ENCODE peak calls at places on chromosomes 2 and 18, in ten cellular contexts. H, I, E, X, M, G, J, B, Z and R are unnamed samples.

GRCh38 chr2:155983850-155984249 is 348.7 kb downstream of the NR4A2 start:
- DNase-seq in H (no peak), I (no peak), E (no peak), X (no peak), M (no peak), G (no peak), J (no peak), B (no peak), Z (no peak), R (no peak)

GRCh38 chr2:178677599-178677998 is 129.6 kb downstream of the TTN start:
- DNase-seq in H (no peak), I (no peak), E (no peak), X (no peak), M (no peak), G (no peak), J (no peak), B (no peak), Z (no peak), R (no peak)

GRCh38 chr2:189014426-189015138 is 40.4 kb downstream of the COL3A1 start:
- DNase-seq in H (no peak), I (no peak), E (peak), X (no peak), M (no peak), G (no peak), J (no peak), B (no peak), Z (no peak), R (no peak)

GRCh38 chr2:218858138-218858445 is 1.5 kb upstream of the WNT6 start:
- DNase-seq in H (no peak), I (no peak), E (no peak), X (peak), M (no peak), G (no peak), J (no peak), B (no peak), Z (no peak), R (no peak)

GRCh38 chr18:77114564-77115391 is 17.8 kb downstream of the MBP start:
- DNase-seq in H (peak), I (no peak), E (peak), X (peak), M (peak), G (peak), J (peak), B (peak), Z (peak), R (peak)

GRCh38 chr2:128367601-128368359 is 49.1 kb upstream of the HS6ST1 start:
- DNase-seq in H (no peak), I (no peak), E (no peak), X (peak), M (no peak), G (no peak), J (no peak), B (no peak), Z (no peak), R (no peak)

GRCh38 chr2:180394305-180394704 is 387.2 kb upstream of the CWC22 start:
- DNase-seq in H (no peak), I (no peak), E (no peak), X (no peak), M (no peak), G (no peak), J (no peak), B (no peak), Z (no peak), R (no peak)

GRCh38 chr2:145599761-145600160 is 1079.8 kb upstream of the ZEB2 start:
- DNase-seq in H (no peak), I (no peak), E (no peak), X (no peak), M (no peak), G (no peak), J (no peak), B (no peak), Z (no peak), R (no peak)

GRCh38 chr2:217622205-217622621 is 380.6 kb downstream of the TNS1 start:
- DNase-seq in H (no peak), I (no peak), E (peak), X (no peak), M (no peak), G (no peak), J (peak), B (no peak), Z (no peak), R (no peak)

GRCh38 chr2:167294775-167295140 is 406.5 kb downstream of the XIRP2 start:
- DNase-seq in H (no peak), I (no peak), E (peak), X (no peak), M (no peak), G (no peak), J (no peak), B (no peak), Z (no peak), R (no peak)

GRCh38 chr18:12857215-12857924 is 26.7 kb downstream of the PTPN2 start:
- DNase-seq in H (no peak), I (no peak), E (no peak), X (no peak), M (peak), G (no peak), J (no peak), B (no peak), Z (no peak), R (no peak)

GRCh38 chr2:26975656-26976055 is 5.2 kb downstream of the MAPRE3 start:
- DNase-seq in H (no peak), I (no peak), E (no peak), X (no peak), M (no peak), G (no peak), J (no peak), B (no peak), Z (no peak), R (no peak)

GRCh38 chr18:2985628-2986027 is 27.3 kb downstream of the LPIN2 start:
- DNase-seq in H (no peak), I (no peak), E (peak), X (no peak), M (peak), G (no peak), J (no peak), B (no peak), Z (no peak), R (no peak)

GRCh38 chr18:21300616-21301200 is 58.7 kb downstream of the GREB1L start:
- DNase-seq in H (no peak), I (no peak), E (peak), X (no peak), M (no peak), G (no peak), J (no peak), B (no peak), Z (no peak), R (no peak)

GRCh38 chr2:205024822-205025518 is 479.7 kb downstream of the PARD3B start:
- DNase-seq in H (peak), I (peak), E (peak), X (no peak), M (no peak), G (peak), J (no peak), B (no peak), Z (no peak), R (peak)

GRCh38 chr2:653645-654425 is 23.4 kb downstream of the TMEM18 start:
- DNase-seq in H (no peak), I (no peak), E (no peak), X (no peak), M (no peak), G (no peak), J (no peak), B (no peak), Z (no peak), R (peak)

GRCh38 chr18:331231-331771 is 63.5 kb upstream of the THOC1 start:
- DNase-seq in H (no peak), I (no peak), E (peak), X (no peak), M (no peak), G (no peak), J (no peak), B (no peak), Z (no peak), R (no peak)

GRCh38 chr2:157696036-157696435 is 67.4 kb upstream of the ACVR1C start:
- DNase-seq in H (no peak), I (no peak), E (no peak), X (no peak), M (no peak), G (no peak), J (no peak), B (no peak), Z (no peak), R (no peak)

GRCh38 chr2:27039426-27039825 is 6.7 kb downstream of the TMEM214 start:
- DNase-seq in H (no peak), I (no peak), E (no peak), X (no peak), M (no peak), G (no peak), J (no peak), B (no peak), Z (no peak), R (no peak)

GRCh38 chr18:13835202-13835601 is 11.3 kb downstream of the MC5R start:
- DNase-seq in H (no peak), I (no peak), E (no peak), X (no peak), M (no peak), G (no peak), J (no peak), B (no peak), Z (no peak), R (no peak)

GRCh38 chr2:27409321-27410073 is at the start of gene PPM1G:
- DNase-seq in H (peak), I (peak), E (peak), X (peak), M (peak), G (peak), J (peak), B (peak), Z (peak), R (peak)

GRCh38 chr2:230666885-230667712 is 45.5 kb upstream of the CAB39 start:
- DNase-seq in H (no peak), I (no peak), E (peak), X (no peak), M (peak), G (no peak), J (no peak), B (no peak), Z (no peak), R (no peak)

GRCh38 chr2:240990726-240991377 is 7.6 kb upstream of the SNED1 start:
- DNase-seq in H (no peak), I (no peak), E (no peak), X (peak), M (no peak), G (no peak), J (no peak), B (no peak), Z (no peak), R (peak)

GRCh38 chr2:149727927-149728326 is 140.4 kb upstream of the MMADHC start:
- DNase-seq in H (no peak), I (no peak), E (no peak), X (no peak), M (no peak), G (no peak), J (no peak), B (no peak), Z (no peak), R (no peak)

GRCh38 chr2:116980354-116980753 is 834.1 kb upstream of the DDX18 start:
- DNase-seq in H (no peak), I (no peak), E (no peak), X (no peak), M (no peak), G (no peak), J (no peak), B (no peak), Z (no peak), R (no peak)

GRCh38 chr18:74551936-74552555 is 17.7 kb downstream of the CNDP1 start:
- DNase-seq in H (peak), I (peak), E (peak), X (peak), M (peak), G (peak), J (peak), B (peak), Z (peak), R (peak)

GRCh38 chr2:88171966-88172365 is 1.8 kb downstream of the THNSL2 start:
- DNase-seq in H (no peak), I (no peak), E (no peak), X (no peak), M (no peak), G (no peak), J (no peak), B (no peak), Z (no peak), R (no peak)

GRCh38 chr18:10543277-10543676 is 17.4 kb downstream of the NAPG start:
- DNase-seq in H (no peak), I (no peak), E (peak), X (no peak), M (no peak), G (no peak), J (no peak), B (no peak), Z (no peak), R (no peak)

GRCh38 chr2:43327119-43327518 is 100.7 kb upstream of the ZFP36L2 start:
- DNase-seq in H (no peak), I (no peak), E (no peak), X (no peak), M (peak), G (no peak), J (no peak), B (no peak), Z (no peak), R (no peak)

GRCh38 chr2:231601356-231602229 is 8.9 kb downstream of the TEX44 start:
- DNase-seq in H (peak), I (peak), E (peak), X (peak), M (no peak), G (peak), J (peak), B (peak), Z (peak), R (peak)

GRCh38 chr2:70939001-70939846 is 3.5 kb downstream of the ATP6V1B1 start:
- DNase-seq in H (no peak), I (no peak), E (no peak), X (peak), M (no peak), G (no peak), J (no peak), B (no peak), Z (no peak), R (no peak)

GRCh38 chr2:86105252-86105968 is at the start of gene POLR1A:
- DNase-seq in H (peak), I (peak), E (peak), X (peak), M (peak), G (peak), J (peak), B (peak), Z (peak), R (peak)

GRCh38 chr2:40190457-40190856 is 261.4 kb downstream of the SLC8A1 start:
- DNase-seq in H (no peak), I (no peak), E (no peak), X (no peak), M (no peak), G (no peak), J (no peak), B (no peak), Z (no peak), R (no peak)

GRCh38 chr2:190628651-190629378 is 20.1 kb upstream of the NAB1 start:
- DNase-seq in H (no peak), I (no peak), E (no peak), X (no peak), M (no peak), G (no peak), J (no peak), B (no peak), Z (no peak), R (no peak)

GRCh38 chr2:145356046-145356445 is 836.1 kb upstream of the ZEB2 start:
- DNase-seq in H (no peak), I (no peak), E (no peak), X (no peak), M (no peak), G (no peak), J (no peak), B (no peak), Z (no peak), R (no peak)

GRCh38 chr2:176001281-176001902 is 675 bp downstream of the LNPK start:
- DNase-seq in H (peak), I (peak), E (peak), X (peak), M (peak), G (no peak), J (no peak), B (peak), Z (peak), R (peak)